ENCODE peak calls at places on chromosomes 4 and X, in five cellular contexts. H is GM23338, L is fibroblast of lung, P is foreskin fibroblast, F is epithelial cell of esophagus. G is an unnamed sample.

GRCh38 chr4:5773271-5773555 is 62.2 kb downstream of the EVC start:
- DNase-seq in H (no peak), L (peak; percentile 48), P (no peak), F (peak; percentile 99), G (peak; percentile 26)

GRCh38 chr4:145909331-145909730 is 29.3 kb downstream of the ZNF827 start:
- DNase-seq in H (peak; percentile 91), L (no peak), P (no peak), F (peak; percentile 62), G (peak; percentile 66)

GRCh38 chrX:21734175-21734574 is 23.7 kb downstream of the SMPX start:
- DNase-seq in H (no peak), L (no peak), P (no peak), F (no peak), G (no peak)

GRCh38 chrX:125953769-125954168 is 212.3 kb downstream of the DCAF12L2 start:
- DNase-seq in H (no peak), L (no peak), P (no peak), F (peak; percentile 18), G (no peak)

GRCh38 chr4:127623755-127624087 is 9.0 kb upstream of the INTU start:
- DNase-seq in H (peak; percentile 20), L (peak; percentile 48), P (peak; percentile 31), F (no peak), G (peak; percentile 36)

GRCh38 chr4:14916554-14917304 is 85.6 kb upstream of the CPEB2 start:
- DNase-seq in H (no peak), L (peak; percentile 60), P (peak; percentile 29), F (peak; percentile 87), G (peak; percentile 80)

GRCh38 chrX:112852850-112853249 is 12.2 kb upstream of the AMOT start:
- DNase-seq in H (no peak), L (no peak), P (no peak), F (no peak), G (no peak)

GRCh38 chrX:50827996-50828395 is 14.0 kb upstream of the SHROOM4 start:
- DNase-seq in H (no peak), L (no peak), P (no peak), F (peak; percentile 91), G (no peak)

GRCh38 chr4:176320976-176321361 is 1.2 kb downstream of the SPCS3 start:
- DNase-seq in H (no peak), L (no peak), P (no peak), F (no peak), G (no peak)

GRCh38 chrX:39819921-39820849 is 277.6 kb downstream of the BCOR start:
- DNase-seq in H (peak; percentile 36), L (no peak), P (no peak), F (no peak), G (peak; percentile 56)

GRCh38 chr4:155491336-155492131 is 114.8 kb upstream of the MAP9 start:
- DNase-seq in H (no peak), L (peak; percentile 55), P (no peak), F (no peak), G (no peak)

GRCh38 chr4:4859799-4860380 is 425 bp downstream of the MSX1 start:
- DNase-seq in H (peak; percentile 21), L (no peak), P (no peak), F (no peak), G (no peak)

GRCh38 chrX:20320461-20321159 is 53.9 kb upstream of the RPS6KA3 start:
- DNase-seq in H (no peak), L (no peak), P (no peak), F (no peak), G (no peak)

GRCh38 chr4:43163101-43163792 is 270.7 kb downstream of the GRXCR1 start:
- DNase-seq in H (peak; percentile 5), L (no peak), P (no peak), F (no peak), G (no peak)

GRCh38 chrX:2449135-2449886 is 51.5 kb downstream of the DHRSX start:
- DNase-seq in H (no peak), L (no peak), P (no peak), F (no peak), G (no peak)

GRCh38 chr4:116108606-116109005 is 976.8 kb downstream of the TRAM1L1 start:
- DNase-seq in H (no peak), L (no peak), P (no peak), F (no peak), G (no peak)

GRCh38 chrX:53939127-53939526 is 105.1 kb downstream of the PHF8 start:
- DNase-seq in H (no peak), L (no peak), P (no peak), F (no peak), G (no peak)

GRCh38 chr4:63296773-63297172 is 1112.5 kb downstream of the TECRL start:
- DNase-seq in H (peak; percentile 30), L (no peak), P (no peak), F (peak; percentile 51), G (no peak)

GRCh38 chr4:7970031-7970946 is 30.6 kb upstream of the AFAP1 start:
- DNase-seq in H (no peak), L (no peak), P (no peak), F (peak; percentile 49), G (peak; percentile 79)

GRCh38 chr4:88818650-88819470 is 121.2 kb upstream of the NAP1L5 start:
- DNase-seq in H (peak; percentile 76), L (peak; percentile 66), P (peak; percentile 31), F (peak; percentile 77), G (peak; percentile 70)

GRCh38 chr4:185582651-185583400 is 47.5 kb upstream of the PDLIM3 start:
- DNase-seq in H (no peak), L (no peak), P (no peak), F (peak; percentile 15), G (no peak)

GRCh38 chr4:5142726-5143125 is 91.4 kb downstream of the STK32B start:
- DNase-seq in H (peak; percentile 85), L (peak; percentile 58), P (no peak), F (peak; percentile 34), G (peak; percentile 59)

GRCh38 chr4:45580306-45580705 is 543.5 kb downstream of the GABRG1 start:
- DNase-seq in H (no peak), L (peak; percentile 11), P (no peak), F (no peak), G (peak; percentile 1)

GRCh38 chr4:150582881-150583286 is 933 bp downstream of the MAB21L2 start:
- DNase-seq in H (peak; percentile 69), L (peak; percentile 57), P (no peak), F (no peak), G (peak; percentile 36)

GRCh38 chr4:38034986-38035882 is 75.0 kb downstream of the PTTG2 start:
- DNase-seq in H (peak; percentile 91), L (peak; percentile 82), P (peak; percentile 53), F (peak; percentile 66), G (peak; percentile 83)

GRCh38 chr4:176436500-176436973 is 116.8 kb downstream of the SPCS3 start:
- DNase-seq in H (no peak), L (peak; percentile 58), P (peak; percentile 91), F (peak; percentile 80), G (peak; percentile 82)

GRCh38 chrX:117972681-117973080 is 143.9 kb downstream of the KLHL13 start:
- DNase-seq in H (peak; percentile 60), L (no peak), P (no peak), F (no peak), G (no peak)

GRCh38 chrX:8254386-8254785 is 83.3 kb upstream of the VCX2 start:
- DNase-seq in H (no peak), L (no peak), P (no peak), F (no peak), G (peak; percentile 2)

GRCh38 chrX:97504435-97504834 is 620.7 kb downstream of the RPA4 start:
- DNase-seq in H (peak; percentile 41), L (no peak), P (no peak), F (no peak), G (no peak)

GRCh38 chr4:31662951-31663350 is 942.8 kb downstream of the PCDH7 start:
- DNase-seq in H (no peak), L (no peak), P (no peak), F (no peak), G (no peak)

GRCh38 chr4:3307060-3307459 is 14.2 kb downstream of the RGS12 start:
- DNase-seq in H (no peak), L (no peak), P (no peak), F (no peak), G (no peak)

GRCh38 chr4:140996757-140997156 is 136.5 kb downstream of the RNF150 start:
- DNase-seq in H (no peak), L (peak; percentile 44), P (peak; percentile 33), F (no peak), G (peak; percentile 48)

GRCh38 chr4:73864365-73864764 is 4.8 kb upstream of the CXCL1 start:
- DNase-seq in H (peak; percentile 57), L (no peak), P (no peak), F (peak; percentile 64), G (no peak)

GRCh38 chrX:1249101-1249887 is 19.3 kb upstream of the CSF2RA start:
- DNase-seq in H (peak; percentile 86), L (no peak), P (peak; percentile 16), F (peak; percentile 5), G (no peak)
- H3K4me3 ChIP-seq in H (peak overlapping the region; percentile 60), L (no peak overlapping the region), P (peak overlapping the region; percentile 25), F (no peak overlapping the region), G (no peak overlapping the region)

GRCh38 chrX:131821945-131822622 is 201.0 kb upstream of the STK26 start:
- DNase-seq in H (no peak), L (no peak), P (no peak), F (no peak), G (no peak)
- H3K4me3 ChIP-seq in H (no peak overlapping the region), L (peak overlapping the region; percentile 49), P (no peak overlapping the region), F (no peak overlapping the region), G (no peak overlapping the region)

DNA sequence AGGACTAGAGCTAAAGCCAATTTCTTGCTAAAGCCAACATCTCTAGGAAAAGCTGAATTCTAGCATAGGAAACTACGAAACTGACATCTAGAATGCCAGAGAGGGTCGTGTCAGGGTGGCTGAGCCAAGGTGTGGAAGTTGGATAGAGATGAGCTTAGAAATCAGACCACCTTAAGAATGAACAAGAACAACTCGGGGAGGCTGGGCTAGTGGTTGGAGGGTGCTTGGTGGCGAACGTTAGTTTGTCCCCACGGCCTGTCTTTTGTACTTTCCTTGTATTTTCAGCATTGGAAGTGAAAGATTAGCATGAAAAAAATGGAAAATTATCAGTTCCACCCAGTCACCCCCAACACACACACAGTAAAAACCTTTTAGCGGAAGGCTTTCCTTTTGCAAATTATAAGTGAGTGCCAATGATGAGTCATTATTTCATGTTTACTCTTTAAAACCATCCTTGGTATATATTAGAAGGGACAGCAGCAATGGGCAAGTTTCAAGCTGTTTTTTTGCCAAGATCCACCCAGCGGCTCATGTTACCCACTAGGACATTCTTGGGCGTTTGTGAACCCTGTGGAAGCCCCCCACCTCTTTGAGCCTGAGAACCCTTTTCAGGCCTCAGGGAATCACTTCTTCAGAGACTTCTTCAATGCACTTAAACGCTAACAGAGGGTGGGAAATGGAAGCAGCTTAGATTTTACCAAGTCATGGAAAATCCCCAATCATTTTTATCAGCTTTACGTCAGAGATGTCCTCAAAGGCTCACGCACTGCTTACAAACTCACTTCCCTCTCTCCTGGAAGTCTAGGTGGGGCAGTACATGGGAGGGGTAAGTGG is 4.9 kb upstream of the PPEF1 start:
- DNase-seq in H (no peak), L (peak; percentile 91), P (peak; percentile 10), F (peak; percentile 41), G (peak; percentile 84)
- H3K4me3 ChIP-seq in H (no peak overlapping the region), L (no peak overlapping the region), P (no peak overlapping the region), F (no peak overlapping the region), G (no peak overlapping the region)

GRCh38 chr4:128862608-128863313 is 53.3 kb downstream of the JADE1 start:
- DNase-seq in H (no peak), L (no peak), P (no peak), F (peak; percentile 17), G (no peak)

GRCh38 chr4:128859887-128860774 is 50.6 kb downstream of the JADE1 start:
- DNase-seq in H (no peak), L (peak; percentile 92), P (peak; percentile 69), F (no peak), G (peak; percentile 63)

GRCh38 chr4:128858875-128859696 is 49.6 kb downstream of the JADE1 start:
- DNase-seq in H (no peak), L (peak; percentile 75), P (peak; percentile 36), F (no peak), G (peak; percentile 72)

GRCh38 chr4:128863314-128864075 is 54.0 kb downstream of the JADE1 start:
- DNase-seq in H (peak; percentile 94), L (peak; percentile 83), P (peak; percentile 65), F (peak; percentile 79), G (peak; percentile 88)

GRCh38 chr4:128861856-128862518 is 52.5 kb downstream of the JADE1 start:
- DNase-seq in H (no peak), L (no peak), P (no peak), F (no peak), G (no peak)
- H3K4me3 ChIP-seq in H (no peak overlapping the region), L (no peak overlapping the region), P (no peak overlapping the region), F (no peak overlapping the region), G (no peak overlapping the region)

G was measured in fibroblast of pulmonary artery.